ENCODE peak calls at places on chromosomes 2 and 18, in ten cellular contexts. C is CD8-positive, alpha-beta memory T cell; T is coronary artery; K is K562; V is neural progenitor cell; Y is transverse colon; O is RWPE1; G is right lobe of liver; D is AG04450; P is HepG2. J is an unnamed sample.

GRCh38 chr2:163266772-163267171 is 428.2 kb upstream of the KCNH7 start:
- DNase-seq in Y (no peak), C (no peak), K (no peak), T (no peak), D (peak; percentile 24), O (peak; percentile 48), V (no peak), G (no peak), P (no peak), J (no peak)

GRCh38 chr2:36562245-36562644 is 35.7 kb downstream of the FEZ2 start:
- DNase-seq in T (no peak), C (no peak), G (no peak), P (no peak), K (no peak), Y (no peak), V (no peak), D (peak; percentile 36), O (peak; percentile 41), J (no peak)

GRCh38 chr2:150522269-150522668 is 34.8 kb upstream of the RND3 start:
- DNase-seq in O (no peak), V (no peak), C (no peak), Y (no peak), K (no peak), G (no peak), D (no peak), P (no peak), T (no peak), J (no peak)

GRCh38 chr2:238157506-238158017 is 1.2 kb upstream of the ERFE start:
- DNase-seq in C (no peak), D (no peak), G (no peak), T (no peak), O (no peak), V (no peak), Y (no peak), K (no peak), P (no peak), J (no peak)

GRCh38 chr18:50061876-50062517 is 132.9 kb downstream of the MYO5B start:
- DNase-seq in D (no peak), V (no peak), C (no peak), O (no peak), K (no peak), Y (no peak), G (no peak), P (no peak), T (no peak), J (no peak)

GRCh38 chr18:22342625-22343024 is 75.1 kb downstream of the CTAGE1 start:
- DNase-seq in T (no peak), O (peak; percentile 40), D (no peak), P (no peak), V (no peak), G (no peak), Y (peak; percentile 73), K (peak; percentile 43), C (no peak), J (no peak)

GRCh38 chr2:240631561-240632290 is 6.4 kb downstream of the GPR35 start:
- DNase-seq in O (no peak), T (peak; percentile 55), K (no peak), G (peak; percentile 38), D (no peak), C (no peak), P (no peak), V (no peak), Y (no peak), J (no peak)

GRCh38 chr2:180910831-180911665 is 69.4 kb upstream of the UBE2E3 start:
- DNase-seq in Y (no peak), K (no peak), G (no peak), C (no peak), P (no peak), V (peak; percentile 39), T (no peak), O (no peak), D (no peak), J (no peak)

GRCh38 chr2:69053416-69053965 is 40.5 kb downstream of the ANTXR1 start:
- DNase-seq in V (no peak), D (no peak), Y (no peak), C (no peak), K (no peak), O (no peak), P (no peak), T (no peak), G (no peak), J (no peak)

GRCh38 chr18:66167829-66168463 is 417.1 kb downstream of the CDH7 start:
- DNase-seq in D (no peak), C (no peak), O (no peak), T (no peak), P (no peak), K (no peak), Y (no peak), V (no peak), G (no peak), J (no peak)

GRCh38 chr2:166230024-166230723 is 102.4 kb upstream of the SCN1A start:
- DNase-seq in T (no peak), G (peak; percentile 68), K (no peak), P (peak; percentile 98), C (no peak), O (no peak), Y (no peak), V (no peak), D (no peak), J (peak; percentile 5)

GRCh38 chr2:189142893-189143759 is 36.4 kb downstream of the COL5A2 start:
- DNase-seq in O (peak; percentile 45), K (peak; percentile 39), P (peak; percentile 76), Y (peak; percentile 24), V (peak; percentile 76), G (peak; percentile 56), T (no peak), C (peak; percentile 55), D (no peak), J (peak; percentile 49)

GRCh38 chr2:119240311-119241204 is 16.9 kb downstream of the STEAP3 start:
- DNase-seq in P (peak; percentile 33), O (peak; percentile 62), K (peak; percentile 36), V (peak; percentile 37), D (no peak), C (no peak), T (peak; percentile 78), G (peak; percentile 87), Y (peak; percentile 60), J (peak; percentile 80)

DNA sequence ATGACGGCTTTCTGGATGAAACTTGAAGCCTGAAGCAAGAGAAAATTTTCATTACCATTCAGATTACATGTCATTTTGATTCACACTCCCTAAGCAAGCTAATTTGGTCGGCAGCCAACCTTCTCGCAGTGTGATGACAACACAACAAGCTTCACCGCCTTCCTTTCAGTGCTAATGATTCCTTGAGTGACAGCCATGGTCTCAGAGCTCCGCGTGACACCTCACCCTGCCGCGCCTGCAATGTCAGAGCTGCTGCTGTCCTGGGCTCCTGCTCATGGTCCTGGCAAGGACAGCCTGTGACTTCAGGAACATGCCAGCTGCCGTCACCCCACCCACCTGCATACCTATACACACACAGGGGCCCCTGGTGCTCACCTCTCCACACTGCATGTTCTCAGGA is 946.6 kb upstream of the SOX11 start:
- DNase-seq in P (no peak), V (no peak), C (no peak), G (no peak), Y (no peak), T (no peak), O (no peak), D (no peak), K (no peak), J (peak; percentile 7)
- H3K27ac ChIP-seq in P (no peak overlapping the region), V (no peak overlapping the region), C (no peak overlapping the region), G (no peak overlapping the region), Y (no peak overlapping the region), T (no peak overlapping the region), O (no peak overlapping the region), D (no peak overlapping the region), K (no peak overlapping the region), J (no peak overlapping the region)

GRCh38 chr2:52054824-52055223 is 1022.9 kb upstream of the NRXN1 start:
- DNase-seq in P (no peak), G (no peak), D (no peak), O (no peak), T (no peak), K (no peak), C (no peak), V (no peak), Y (no peak), J (no peak)
- H3K27ac ChIP-seq in P (no peak overlapping the region), G (no peak overlapping the region), D (no peak overlapping the region), O (no peak overlapping the region), T (no peak overlapping the region), K (no peak overlapping the region), C (no peak overlapping the region), V (no peak overlapping the region), Y (no peak overlapping the region), J (no peak overlapping the region)

GRCh38 chr18:36672437-36673344 is 156.1 kb downstream of the TPGS2 start:
- DNase-seq in T (no peak), K (no peak), G (peak; percentile 54), O (peak; percentile 69), C (no peak), D (no peak), P (no peak), Y (peak; percentile 28), V (no peak), J (no peak)

GRCh38 chr18:36668349-36668748 is 160.5 kb downstream of the TPGS2 start:
- DNase-seq in G (no peak), O (no peak), C (no peak), D (no peak), P (no peak), V (no peak), Y (no peak), K (no peak), T (no peak), J (no peak)

GRCh38 chr18:36676629-36677028 is 152.2 kb downstream of the TPGS2 start:
- DNase-seq in P (no peak), D (no peak), O (no peak), T (no peak), K (no peak), C (no peak), G (no peak), Y (no peak), V (no peak), J (no peak)

GRCh38 chr18:36675076-36675475 is 153.7 kb downstream of the TPGS2 start:
- DNase-seq in G (no peak), D (no peak), C (no peak), P (no peak), Y (no peak), T (no peak), K (no peak), V (no peak), O (no peak), J (no peak)

GRCh38 chr18:36673452-36673851 is 155.3 kb downstream of the TPGS2 start:
- DNase-seq in G (no peak), V (no peak), T (no peak), C (no peak), O (no peak), D (no peak), K (no peak), Y (no peak), P (no peak), J (no peak)
- H3K27ac ChIP-seq in G (no peak overlapping the region), V (no peak overlapping the region), T (peak overlapping the region; percentile 3), C (no peak overlapping the region), O (peak overlapping the region; percentile 84), D (no peak overlapping the region), K (no peak overlapping the region), Y (peak overlapping the region; percentile 24), P (no peak overlapping the region), J (no peak overlapping the region)

DNA sequence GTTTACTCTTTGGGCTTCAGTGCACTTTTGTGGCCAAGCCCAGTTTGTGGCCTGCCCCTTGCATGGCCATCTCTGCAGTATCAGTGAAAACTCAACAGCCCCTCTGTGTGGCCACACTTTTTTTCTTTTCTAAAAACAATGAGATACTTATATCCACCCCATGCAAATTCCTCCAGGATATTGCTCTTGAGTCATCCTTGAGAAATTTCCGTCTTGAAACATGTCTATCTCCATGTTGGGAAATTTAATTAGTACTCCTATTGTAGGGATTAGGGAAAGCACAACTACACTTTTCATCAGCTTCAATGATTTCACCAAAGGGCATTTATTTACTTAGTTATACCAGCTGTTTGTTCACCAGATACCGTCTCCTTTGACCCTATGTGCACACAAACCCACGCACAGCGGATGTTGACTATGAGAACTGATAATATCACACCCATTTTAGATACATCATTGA is 993.1 kb downstream of the TSN start:
- DNase-seq in T (no peak), Y (no peak), C (no peak), K (no peak), P (peak; percentile 61), V (peak; percentile 28), O (peak; percentile 49), D (no peak), G (no peak), J (no peak)
- H3K27ac ChIP-seq in T (no peak overlapping the region), Y (no peak overlapping the region), C (no peak overlapping the region), K (no peak overlapping the region), P (no peak overlapping the region), V (no peak overlapping the region), O (no peak overlapping the region), D (no peak overlapping the region), G (peak overlapping the region; percentile 13), J (no peak overlapping the region)